ENCODE peak calls at places on chromosomes 2 and 18, in seven cellular contexts. F, P, I, L, S, R and Q are unnamed samples.

GRCh38 chr2:133495226-133495625 is 73.0 kb downstream of the NCKAP5 start:
- ATAC-seq in P (peak; percentile 70), S (no peak), I (no peak), F (no peak), R (no peak), L (no peak), Q (no peak)

GRCh38 chr2:99382163-99382562 is 45.0 kb downstream of the EIF5B start:
- ATAC-seq in L (no peak), I (no peak), P (no peak), F (no peak), R (no peak), S (no peak), Q (no peak)

GRCh38 chr18:12086677-12087482 is 6.8 kb upstream of the ANKRD62 start:
- ATAC-seq in P (no peak), R (peak; percentile 24), I (peak; percentile 27), S (peak; percentile 24), L (peak; percentile 5), F (no peak), Q (no peak)

GRCh38 chr2:16515709-16516108 is 149.9 kb downstream of the CYRIA start:
- ATAC-seq in S (no peak), F (no peak), I (no peak), P (no peak), L (no peak), R (no peak), Q (no peak)

GRCh38 chr2:192072778-192073177 is 122.0 kb downstream of the TMEFF2 start:
- ATAC-seq in I (no peak), R (no peak), L (no peak), F (no peak), P (no peak), S (no peak), Q (no peak)

GRCh38 chr2:43157506-43158232 is 68.7 kb downstream of the ZFP36L2 start:
- ATAC-seq in S (peak; percentile 8), L (peak; percentile 2), P (no peak), R (no peak), I (no peak), F (no peak), Q (no peak)

GRCh38 chr2:22947741-22948140 is 437.2 kb upstream of the KLHL29 start:
- ATAC-seq in L (peak; percentile 37), F (no peak), S (no peak), R (no peak), P (no peak), I (no peak), Q (no peak)

GRCh38 chr2:242010567-242011513 is 141.3 kb downstream of the RTP5 start:
- ATAC-seq in L (no peak), I (no peak), R (no peak), S (no peak), F (peak; percentile 56), P (no peak), Q (no peak)

GRCh38 chr2:165064743-165065142 is 109.4 kb upstream of the SLC38A11 start:
- ATAC-seq in L (no peak), I (no peak), F (no peak), P (no peak), R (no peak), S (no peak), Q (no peak)

GRCh38 chr2:134669731-134670669 is 48.8 kb downstream of the TMEM163 start:
- ATAC-seq in R (no peak), I (no peak), F (peak; percentile 83), L (peak; percentile 47), S (no peak), P (peak; percentile 73), Q (no peak)